ENCODE peak calls at places on chromosome 10, in four cellular contexts. T, N, I and H are unnamed samples.

GRCh38 chr10:82409671-82410070 is 534.7 kb downstream of the NRG3 start:
- DNase-seq in T (no peak), N (no peak), I (no peak), H (no peak)

GRCh38 chr10:70551971-70552422 is 50.5 kb downstream of the PRF1 start:
- DNase-seq in T (no peak), N (no peak), I (no peak), H (no peak)

GRCh38 chr10:78931333-78932083 is 137.3 kb upstream of the ZMIZ1 start:
- DNase-seq in T (no peak), N (no peak), I (no peak), H (no peak)

GRCh38 chr10:124106241-124106905 is 13.0 kb upstream of the CHST15 start:
- DNase-seq in T (no peak), N (no peak), I (peak; percentile 93), H (no peak)

GRCh38 chr10:63268139-63268797 is 135.1 kb downstream of the NRBF2 start:
- DNase-seq in T (peak; percentile 54), N (peak; percentile 57), I (peak; percentile 27), H (no peak)

GRCh38 chr10:96512524-96512991 is 1.2 kb downstream of the TLL2 start:
- DNase-seq in T (no peak), N (peak; percentile 76), I (no peak), H (no peak)

GRCh38 chr10:127715249-127715648 is 21.7 kb upstream of the FOXI2 start:
- DNase-seq in T (no peak), N (no peak), I (no peak), H (no peak)

GRCh38 chr10:92574545-92575377 is 868 bp upstream of the IDE start:
- DNase-seq in T (no peak), N (peak; percentile 6), I (peak; percentile 46), H (no peak)

GRCh38 chr10:88687853-88688467 is 18.1 kb upstream of the LIPK start:
- DNase-seq in T (peak; percentile 2), N (peak; percentile 21), I (peak; percentile 26), H (no peak)

GRCh38 chr10:120539076-120539475 is 82.0 kb downstream of the PLPP4 start:
- DNase-seq in T (no peak), N (peak; percentile 85), I (no peak), H (no peak)

GRCh38 chr10:88794731-88795130 is 7.8 kb upstream of the LIPM start:
- DNase-seq in T (no peak), N (no peak), I (no peak), H (no peak)

GRCh38 chr10:78991187-78991586 is 77.6 kb upstream of the ZMIZ1 start:
- DNase-seq in T (no peak), N (no peak), I (no peak), H (no peak)

GRCh38 chr10:126157127-126157526 is 231.2 kb downstream of the ADAM12 start:
- DNase-seq in T (no peak), N (no peak), I (no peak), H (no peak)

GRCh38 chr10:22335204-22335956 is 9.9 kb upstream of the SPAG6 start:
- DNase-seq in T (no peak), N (peak; percentile 78), I (no peak), H (no peak)

GRCh38 chr10:3229815-3230214 is 57.2 kb upstream of the PITRM1 start:
- DNase-seq in T (no peak), N (no peak), I (no peak), H (no peak)

GRCh38 chr10:92891885-92892705 is 43.8 kb downstream of the EXOC6 start:
- DNase-seq in T (peak; percentile 77), N (no peak), I (no peak), H (no peak)

GRCh38 chr10:1109795-1110673 is 53.8 kb downstream of the WDR37 start:
- DNase-seq in T (peak; percentile 73), N (peak; percentile 81), I (peak; percentile 9), H (peak; percentile 70)

GRCh38 chr10:683448-684071 is 5.9 kb downstream of the DIP2C start:
- DNase-seq in T (peak; percentile 8), N (no peak), I (no peak), H (no peak)

GRCh38 chr10:103917326-103918052 is 495 bp downstream of the STN1 start:
- DNase-seq in T (peak; percentile 33), N (peak; percentile 73), I (peak; percentile 26), H (no peak)

GRCh38 chr10:48935141-48935540 is 4.5 kb downstream of the LRRC18 start:
- DNase-seq in T (no peak), N (peak; percentile 15), I (no peak), H (peak; percentile 72)
- H4K20me1 ChIP-seq in T (no peaks in the 10 kb centered on the region), N (no peaks in the 10 kb centered on the region), I (no peaks in the 10 kb centered on the region), H (no peaks in the 10 kb centered on the region)

GRCh38 chr10:28302012-28302667 is 724 bp downstream of the MPP7 start:
- DNase-seq in T (peak; percentile 66), N (peak; percentile 38), I (no peak), H (no peak)

GRCh38 chr10:28304032-28304571 is 1.2 kb upstream of the MPP7 start:
- DNase-seq in T (no peak), N (no peak), I (no peak), H (no peak)

GRCh38 chr10:28305551-28305950 is 2.7 kb upstream of the MPP7 start:
- DNase-seq in T (no peak), N (no peak), I (no peak), H (no peak)

GRCh38 chr10:28300027-28300426 is 2.8 kb downstream of the MPP7 start:
- DNase-seq in T (peak; percentile 5), N (no peak), I (no peak), H (no peak)

DNA sequence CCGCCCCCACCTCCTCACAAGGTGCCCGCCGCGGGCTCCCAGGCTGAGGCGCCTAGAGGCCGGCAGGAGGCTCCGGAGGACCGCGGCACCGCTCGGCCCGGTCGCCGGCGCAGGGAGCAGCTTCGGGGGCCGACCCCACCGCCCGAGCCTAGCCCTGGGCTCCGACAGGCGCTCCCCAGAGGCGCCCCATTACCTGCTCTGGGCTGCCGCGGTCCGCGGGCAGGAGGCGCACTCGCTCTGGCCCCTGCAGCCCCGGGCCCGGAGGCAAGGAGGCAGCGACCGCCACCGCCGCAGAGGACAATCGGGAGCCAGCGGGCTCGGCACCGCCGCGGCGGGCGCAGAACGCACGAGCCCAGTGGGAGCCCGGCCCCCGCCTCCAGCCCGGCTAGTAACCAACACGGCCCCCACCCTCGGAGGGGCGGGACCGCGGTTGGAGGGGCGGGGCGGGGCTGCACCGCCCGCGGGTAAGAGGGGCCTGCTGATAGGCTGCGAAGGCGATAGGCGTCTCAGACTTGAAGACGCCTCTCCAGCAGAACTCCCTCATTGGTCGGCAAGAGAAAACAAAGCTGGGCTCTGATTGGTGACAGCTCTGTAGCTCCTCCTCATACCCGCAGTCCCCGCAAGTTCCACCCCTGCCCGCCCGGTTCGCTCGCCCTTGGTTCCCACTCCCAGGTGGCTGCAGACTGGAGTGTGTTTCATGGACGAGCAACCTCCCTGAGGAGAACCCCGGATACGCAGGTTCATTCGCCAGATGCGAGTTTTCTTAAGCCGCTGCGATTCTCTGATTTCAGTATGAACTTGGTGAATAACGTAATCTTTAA is at the start of gene MPP7:
- DNase-seq in T (peak; percentile 96), N (peak; percentile 98), I (peak; percentile 98), H (peak; percentile 92)
- H3K27ac ChIP-seq in T (no peak within 1 kb of the TSS), N (peak within 1 kb of the TSS; percentile 74), I (no peak within 1 kb of the TSS), H (no peak within 1 kb of the TSS)

GRCh38 chr10:98242823-98243222 is 25.2 kb downstream of the LOXL4 start:
- DNase-seq in T (no peak), N (no peak), I (no peak), H (no peak)
- TF ChIP-seq CTCF in T (no peak), N (peak; percentile 57), I (peak; percentile 57), H (peak; percentile 51)

GRCh38 chr10:34808336-34808735 is 6.8 kb downstream of the PARD3 start:
- DNase-seq in T (no peak), N (no peak), I (no peak), H (no peak)

GRCh38 chr10:34811968-34812514 is 3.1 kb downstream of the PARD3 start:
- DNase-seq in T (no peak), N (no peak), I (no peak), H (no peak)

GRCh38 chr10:34811126-34811967 is 3.7 kb downstream of the PARD3 start:
- DNase-seq in T (no peak), N (peak; percentile 46), I (no peak), H (no peak)

GRCh38 chr10:34808789-34809745 is 6.0 kb downstream of the PARD3 start:
- DNase-seq in T (no peak), N (peak; percentile 75), I (peak; percentile 70), H (peak; percentile 37)

GRCh38 chr10:34809796-34810195 is 5.3 kb downstream of the PARD3 start:
- DNase-seq in T (no peak), N (no peak), I (no peak), H (no peak)
- H4K20me1 ChIP-seq in T (peaks cover 12% of the 10 kb centered on the region), N (peaks cover 88% of the 10 kb centered on the region), I (peaks cover 9% of the 10 kb centered on the region), H (peaks cover 72% of the 10 kb centered on the region)

GRCh38 chr10:97664282-97664850 is 22.7 kb downstream of the AVPI1 start:
- DNase-seq in T (peak; percentile 88), N (no peak), I (no peak), H (no peak)

GRCh38 chr10:97656777-97657176 is 16.3 kb downstream of the PI4K2A start:
- DNase-seq in T (no peak), N (no peak), I (no peak), H (no peak)

GRCh38 chr10:97659589-97659988 is 19.1 kb downstream of the PI4K2A start:
- DNase-seq in T (no peak), N (no peak), I (no peak), H (no peak)
- H3K27ac ChIP-seq in T (no peak overlapping the region), N (no peak overlapping the region), I (no peak overlapping the region), H (no peak overlapping the region)

DNA sequence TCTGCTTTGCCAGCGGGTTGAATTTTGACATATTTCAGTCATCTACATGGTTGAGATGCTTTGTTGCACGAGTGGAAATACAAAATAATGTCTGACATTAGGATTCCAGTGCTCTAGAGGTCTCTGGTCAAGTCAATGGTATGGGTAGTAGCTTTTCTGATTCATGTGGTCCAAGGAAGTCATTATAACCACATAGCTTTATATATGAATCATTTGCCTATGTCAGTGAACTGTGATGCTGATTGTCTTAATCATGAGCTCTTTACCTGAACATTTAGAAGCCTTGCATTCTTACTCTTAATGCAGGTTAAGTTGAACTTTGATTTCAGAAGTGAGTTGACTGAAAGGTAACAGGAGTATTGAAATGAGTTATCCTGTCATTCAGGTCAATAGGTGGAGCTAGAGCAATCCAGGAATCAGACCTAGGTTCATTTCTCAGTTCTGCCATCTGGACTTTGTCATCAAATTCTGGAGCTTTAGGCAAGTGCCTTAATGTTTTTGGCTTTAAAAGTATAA is 3.3 kb downstream of the MAPK8 start:
- DNase-seq in T (peak; percentile 35), N (peak; percentile 11), I (peak; percentile 51), H (no peak)
- TF ChIP-seq CTCF in T (peak; percentile 29), N (peak; percentile 52), I (peak; percentile 62), H (peak; percentile 49)

DNA sequence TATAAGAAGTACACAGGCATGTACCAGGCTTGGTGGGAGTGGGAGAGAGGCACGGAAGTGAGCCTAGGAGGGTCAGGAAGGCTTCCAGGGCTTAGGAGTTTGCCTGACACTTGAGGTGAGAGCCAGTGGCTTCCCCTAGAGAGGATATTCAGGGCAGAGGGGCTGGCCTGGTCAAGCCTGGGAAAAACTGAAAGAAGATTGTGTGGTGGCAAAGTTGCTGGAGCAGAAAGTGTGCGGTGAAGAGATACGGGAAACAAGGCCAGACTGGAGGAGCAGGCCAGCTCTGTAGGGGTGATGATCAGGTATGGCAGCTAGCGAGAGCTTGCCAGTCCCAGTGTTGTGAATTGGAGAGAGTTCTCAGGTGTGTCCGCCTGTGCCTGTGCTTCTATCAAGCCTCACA is 129.9 kb downstream of the CCNY start:
- DNase-seq in T (peak; percentile 59), N (no peak), I (no peak), H (no peak)
- H4K20me1 ChIP-seq in T (peaks cover 51% of the 10 kb centered on the region), N (peaks cover 88% of the 10 kb centered on the region), I (no peaks in the 10 kb centered on the region), H (peaks cover 81% of the 10 kb centered on the region)